ENCODE peak calls at places on chromosomes 6 and 20, in seven cellular contexts. One of them, this sample, is unnamed.

GRCh38 chr20:57514273-57514751 is 10.6 kb downstream of the CTCFL start:
- DNase-seq in HepG2: peak; percentile 73
- DNase-seq in GM12878: no peak
- DNase-seq in K562: peak; percentile 63
- DNase-seq in H1: peak; percentile 71
- DNase-seq in HCT116: peak; percentile 58
- DNase-seq in SK-N-SH: peak; percentile 77
- DNase-seq in this sample: peak; percentile 27

GRCh38 chr6:151576658-151577057 is 82.8 kb downstream of the CCDC170 start:
- DNase-seq in HepG2: no peak
- DNase-seq in GM12878: no peak
- DNase-seq in K562: no peak
- DNase-seq in H1: no peak
- DNase-seq in HCT116: no peak
- DNase-seq in SK-N-SH: no peak
- DNase-seq in this sample: no peak

GRCh38 chr6:47195251-47195650 is 114.5 kb downstream of the TNFRSF21 start:
- DNase-seq in HepG2: no peak
- DNase-seq in GM12878: no peak
- DNase-seq in K562: no peak
- DNase-seq in H1: no peak
- DNase-seq in HCT116: no peak
- DNase-seq in SK-N-SH: peak; percentile 33
- DNase-seq in this sample: no peak

GRCh38 chr6:38264605-38265004 is 375.1 kb downstream of the BTBD9 start:
- DNase-seq in HepG2: peak; percentile 22
- DNase-seq in GM12878: no peak
- DNase-seq in K562: peak; percentile 9
- DNase-seq in H1: no peak
- DNase-seq in HCT116: no peak
- DNase-seq in SK-N-SH: no peak
- DNase-seq in this sample: no peak

GRCh38 chr6:27505209-27506027 is 32.5 kb upstream of the ZNF184 start:
- DNase-seq in HepG2: peak; percentile 86
- DNase-seq in GM12878: peak; percentile 63
- DNase-seq in K562: peak; percentile 92
- DNase-seq in H1: peak; percentile 97
- DNase-seq in HCT116: peak; percentile 87
- DNase-seq in SK-N-SH: no peak
- DNase-seq in this sample: peak; percentile 98

GRCh38 chr6:98039443-98039842 is 756.4 kb upstream of the MMS22L start:
- DNase-seq in HepG2: no peak
- DNase-seq in GM12878: no peak
- DNase-seq in K562: no peak
- DNase-seq in H1: no peak
- DNase-seq in HCT116: no peak
- DNase-seq in SK-N-SH: no peak
- DNase-seq in this sample: no peak

GRCh38 chr6:57035549-57035948 is 10.9 kb upstream of the KIAA1586 start:
- DNase-seq in HepG2: no peak
- DNase-seq in GM12878: no peak
- DNase-seq in K562: no peak
- DNase-seq in H1: no peak
- DNase-seq in HCT116: no peak
- DNase-seq in SK-N-SH: no peak
- DNase-seq in this sample: no peak

GRCh38 chr6:113405326-113406050 is 451.7 kb upstream of the MARCKS start:
- DNase-seq in HepG2: no peak
- DNase-seq in GM12878: no peak
- DNase-seq in K562: no peak
- DNase-seq in H1: no peak
- DNase-seq in HCT116: no peak
- DNase-seq in SK-N-SH: no peak
- DNase-seq in this sample: no peak

GRCh38 chr20:50534567-50534966 is 24.4 kb downstream of the PTPN1 start:
- DNase-seq in HepG2: no peak
- DNase-seq in GM12878: no peak
- DNase-seq in K562: no peak
- DNase-seq in H1: no peak
- DNase-seq in HCT116: no peak
- DNase-seq in SK-N-SH: no peak
- DNase-seq in this sample: no peak

GRCh38 chr6:12367412-12367811 is 77.3 kb downstream of the EDN1 start:
- DNase-seq in HepG2: no peak
- DNase-seq in GM12878: no peak
- DNase-seq in K562: no peak
- DNase-seq in H1: no peak
- DNase-seq in HCT116: no peak
- DNase-seq in SK-N-SH: no peak
- DNase-seq in this sample: no peak

GRCh38 chr6:88596801-88597200 is 366.6 kb downstream of the RNGTT start:
- DNase-seq in HepG2: no peak
- DNase-seq in GM12878: no peak
- DNase-seq in K562: no peak
- DNase-seq in H1: no peak
- DNase-seq in HCT116: no peak
- DNase-seq in SK-N-SH: no peak
- DNase-seq in this sample: no peak

GRCh38 chr6:34568829-34569228 is 12.7 kb upstream of the SPDEF start:
- DNase-seq in HepG2: no peak
- DNase-seq in GM12878: no peak
- DNase-seq in K562: no peak
- DNase-seq in H1: no peak
- DNase-seq in HCT116: no peak
- DNase-seq in SK-N-SH: peak; percentile 27
- DNase-seq in this sample: no peak
- H3K27me3 ChIP-seq in HepG2: peaks cover 4% of the 10 kb centered on the region
- H3K27me3 ChIP-seq in GM12878: no peaks in the 10 kb centered on the region
- H3K27me3 ChIP-seq in K562: no peaks in the 10 kb centered on the region
- H3K27me3 ChIP-seq in H1: no peaks in the 10 kb centered on the region
- H3K27me3 ChIP-seq in HCT116: no peaks in the 10 kb centered on the region
- H3K27me3 ChIP-seq in SK-N-SH: no peaks in the 10 kb centered on the region
- H3K27me3 ChIP-seq in this sample: no peaks in the 10 kb centered on the region

DNA sequence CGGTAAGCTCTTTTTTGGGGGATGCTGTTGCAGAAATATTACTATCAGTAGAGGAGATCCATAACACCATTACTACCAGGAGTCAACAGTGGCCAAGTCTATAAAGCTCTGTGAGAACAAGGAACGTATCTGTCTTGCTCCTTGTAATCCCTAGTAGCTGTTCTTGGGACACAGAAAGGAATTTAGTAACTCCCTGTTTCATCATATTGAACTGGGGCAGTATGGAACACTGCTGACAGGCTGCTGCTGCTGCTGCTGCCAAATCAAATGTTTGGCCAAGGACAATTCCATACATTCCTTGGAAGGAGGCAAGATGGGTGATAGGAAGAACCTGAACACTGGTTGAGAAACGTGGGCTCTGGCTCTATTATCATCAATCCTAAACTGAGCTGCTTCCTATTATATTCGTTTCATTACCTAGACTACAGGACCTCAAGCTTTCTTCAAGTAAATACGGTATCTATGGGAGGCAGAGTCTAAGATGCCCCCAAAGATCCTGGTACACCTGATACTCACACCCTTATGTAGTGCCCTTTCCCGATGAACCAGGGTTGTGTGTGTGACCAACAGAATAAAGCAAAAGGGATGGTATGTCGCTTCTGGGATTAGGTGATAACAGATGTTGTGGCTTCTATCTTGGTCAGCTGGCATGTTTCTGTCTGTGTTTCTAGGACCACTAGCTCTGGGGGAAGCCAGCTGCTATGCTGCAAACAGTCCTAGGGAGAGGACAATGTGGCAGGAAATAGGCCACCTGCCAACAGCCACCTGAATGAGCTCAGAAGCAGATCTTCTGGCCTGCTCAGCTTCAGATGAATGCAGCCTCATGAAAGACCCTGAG is 39.5 kb downstream of the ELOVL5 start:
- DNase-seq in HepG2: peak; percentile 56
- DNase-seq in GM12878: peak; percentile 42
- DNase-seq in K562: peak; percentile 69
- DNase-seq in H1: no peak
- DNase-seq in HCT116: no peak
- DNase-seq in SK-N-SH: peak; percentile 50
- DNase-seq in this sample: no peak
- TF ChIP-seq SIN3A in HepG2: no peak
- TF ChIP-seq SIN3A in GM12878: no peak
- TF ChIP-seq SIN3A in K562: no peak
- TF ChIP-seq SIN3A in H1: no peak
- TF ChIP-seq SIN3A in HCT116: no peak
- TF ChIP-seq SIN3A in SK-N-SH: no peak
- TF ChIP-seq SIN3A in this sample: no peak

GRCh38 chr6:170043881-170044790 is 246.7 kb downstream of the DLL1 start:
- DNase-seq in HepG2: no peak
- DNase-seq in GM12878: no peak
- DNase-seq in K562: no peak
- DNase-seq in H1: no peak
- DNase-seq in HCT116: no peak
- DNase-seq in SK-N-SH: no peak
- DNase-seq in this sample: no peak

GRCh38 chr6:170044836-170045562 is 245.9 kb downstream of the DLL1 start:
- DNase-seq in HepG2: no peak
- DNase-seq in GM12878: no peak
- DNase-seq in K562: no peak
- DNase-seq in H1: no peak
- DNase-seq in HCT116: no peak
- DNase-seq in SK-N-SH: no peak
- DNase-seq in this sample: no peak

GRCh38 chr6:170046786-170047626 is 243.9 kb downstream of the DLL1 start:
- DNase-seq in HepG2: no peak
- DNase-seq in GM12878: no peak
- DNase-seq in K562: no peak
- DNase-seq in H1: no peak
- DNase-seq in HCT116: no peak
- DNase-seq in SK-N-SH: no peak
- DNase-seq in this sample: no peak

GRCh38 chr6:170045981-170046667 is 244.8 kb downstream of the DLL1 start:
- DNase-seq in HepG2: no peak
- DNase-seq in GM12878: no peak
- DNase-seq in K562: no peak
- DNase-seq in H1: no peak
- DNase-seq in HCT116: no peak
- DNase-seq in SK-N-SH: no peak
- DNase-seq in this sample: no peak

GRCh38 chr6:170045563-170045960 is 245.3 kb downstream of the DLL1 start:
- DNase-seq in HepG2: no peak
- DNase-seq in GM12878: no peak
- DNase-seq in K562: no peak
- DNase-seq in H1: no peak
- DNase-seq in HCT116: no peak
- DNase-seq in SK-N-SH: no peak
- DNase-seq in this sample: no peak
- H3K9me3 ChIP-seq in HepG2: no peaks in the 10 kb centered on the region
- H3K9me3 ChIP-seq in GM12878: no peaks in the 10 kb centered on the region
- H3K9me3 ChIP-seq in K562: no peaks in the 10 kb centered on the region
- H3K9me3 ChIP-seq in H1: no peaks in the 10 kb centered on the region
- H3K9me3 ChIP-seq in HCT116: no peaks in the 10 kb centered on the region
- H3K9me3 ChIP-seq in SK-N-SH: no peaks in the 10 kb centered on the region
- H3K9me3 ChIP-seq in this sample: no peaks in the 10 kb centered on the region

DNA sequence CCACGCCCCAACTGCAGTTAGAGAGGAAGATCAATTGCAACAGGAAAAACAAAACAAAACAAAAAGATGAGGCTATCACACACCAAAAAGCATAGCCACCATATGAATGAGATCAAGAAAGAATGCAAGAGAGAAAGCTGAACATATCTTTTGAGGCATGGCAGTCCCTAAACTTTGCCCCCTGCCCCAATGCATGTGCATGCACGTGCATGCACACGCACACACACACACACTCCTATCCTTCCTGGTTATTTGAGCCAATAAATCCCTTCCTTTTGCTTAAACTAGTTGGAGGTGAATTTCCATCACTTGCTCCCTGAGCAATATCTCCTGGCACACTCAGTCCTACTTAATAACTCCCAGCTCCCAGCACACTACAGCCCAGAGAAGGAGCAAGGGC is 48.6 kb upstream of the FOXP4 start:
- DNase-seq in HepG2: no peak
- DNase-seq in GM12878: no peak
- DNase-seq in K562: no peak
- DNase-seq in H1: no peak
- DNase-seq in HCT116: no peak
- DNase-seq in SK-N-SH: no peak
- DNase-seq in this sample: no peak
- H3K27me3 ChIP-seq in HepG2: peaks cover 1% of the 10 kb centered on the region
- H3K27me3 ChIP-seq in GM12878: no peaks in the 10 kb centered on the region
- H3K27me3 ChIP-seq in K562: peaks cover 33% of the 10 kb centered on the region
- H3K27me3 ChIP-seq in H1: peaks cover 28% of the 10 kb centered on the region
- H3K27me3 ChIP-seq in HCT116: no peaks in the 10 kb centered on the region
- H3K27me3 ChIP-seq in SK-N-SH: no peaks in the 10 kb centered on the region
- H3K27me3 ChIP-seq in this sample: no peaks in the 10 kb centered on the region

GRCh38 chr20:9789136-9789535 is 49.7 kb downstream of the PAK5 start:
- DNase-seq in HepG2: no peak
- DNase-seq in GM12878: no peak
- DNase-seq in K562: no peak
- DNase-seq in H1: no peak
- DNase-seq in HCT116: no peak
- DNase-seq in SK-N-SH: no peak
- DNase-seq in this sample: no peak
- TF ChIP-seq SIN3A in HepG2: no peak
- TF ChIP-seq SIN3A in GM12878: no peak
- TF ChIP-seq SIN3A in K562: no peak
- TF ChIP-seq SIN3A in H1: no peak
- TF ChIP-seq SIN3A in HCT116: no peak
- TF ChIP-seq SIN3A in SK-N-SH: no peak
- TF ChIP-seq SIN3A in this sample: no peak

DNA sequence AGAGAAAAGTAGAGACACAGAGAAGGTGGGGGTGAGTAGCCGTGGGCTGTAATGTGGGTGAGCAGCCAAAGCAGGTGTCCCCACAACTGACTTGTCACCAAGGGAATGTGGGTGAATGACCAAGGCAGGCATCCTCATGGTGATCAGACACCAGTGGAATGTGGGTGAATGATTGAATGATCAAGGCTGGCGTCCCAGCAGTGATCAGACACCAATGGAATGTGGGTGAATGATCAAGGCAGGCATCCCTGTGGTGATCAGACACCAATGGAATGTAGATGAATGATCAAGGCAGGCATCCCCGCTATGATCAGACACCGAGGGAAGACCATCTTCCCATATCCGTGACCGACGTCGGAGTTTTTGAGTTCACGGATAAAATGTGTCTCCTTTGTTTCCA is 49.8 kb upstream of the OR14J1 start:
- DNase-seq in HepG2: no peak
- DNase-seq in GM12878: no peak
- DNase-seq in K562: no peak
- DNase-seq in H1: no peak
- DNase-seq in HCT116: no peak
- DNase-seq in SK-N-SH: no peak
- DNase-seq in this sample: no peak
- H3K9me3 ChIP-seq in HepG2: no peaks in the 10 kb centered on the region
- H3K9me3 ChIP-seq in GM12878: no peaks in the 10 kb centered on the region
- H3K9me3 ChIP-seq in K562: no peaks in the 10 kb centered on the region
- H3K9me3 ChIP-seq in H1: no peaks in the 10 kb centered on the region
- H3K9me3 ChIP-seq in HCT116: no peaks in the 10 kb centered on the region
- H3K9me3 ChIP-seq in SK-N-SH: no peaks in the 10 kb centered on the region
- H3K9me3 ChIP-seq in this sample: no peaks in the 10 kb centered on the region

GRCh38 chr20:62481441-62482135 is 5.8 kb upstream of the GATA5 start:
- DNase-seq in HepG2: no peak
- DNase-seq in GM12878: no peak
- DNase-seq in K562: no peak
- DNase-seq in H1: peak; percentile 68
- DNase-seq in HCT116: no peak
- DNase-seq in SK-N-SH: no peak
- DNase-seq in this sample: no peak
- H3K27me3 ChIP-seq in HepG2: peaks cover 39% of the 10 kb centered on the region
- H3K27me3 ChIP-seq in GM12878: peaks cover 13% of the 10 kb centered on the region
- H3K27me3 ChIP-seq in K562: peaks cover under 1% of the 10 kb centered on the region
- H3K27me3 ChIP-seq in H1: peaks cover 81% of the 10 kb centered on the region
- H3K27me3 ChIP-seq in HCT116: no peaks in the 10 kb centered on the region
- H3K27me3 ChIP-seq in SK-N-SH: peaks cover 28% of the 10 kb centered on the region
- H3K27me3 ChIP-seq in this sample: no peaks in the 10 kb centered on the region